ENCODE peak calls at places on chromosomes 4 and X, in four cellular contexts. B is NCI-H1105, K is fibroblast of the conjunctiva, H is skeletal muscle cell. Q is an unnamed sample.

GRCh38 chrX:66489339-66489738 is 149.5 kb downstream of the EDA2R start:
- DNase-seq in H (no peak), K (no peak), B (no peak), Q (no peak)

GRCh38 chr4:100722866-100723459 is 205.1 kb upstream of the EMCN start:
- DNase-seq in K (no peak), B (no peak), H (no peak), Q (no peak)

GRCh38 chr4:147780137-147780777 is 48.4 kb downstream of the ARHGAP10 start:
- DNase-seq in B (no peak), K (no peak), H (no peak), Q (peak; percentile 81)

GRCh38 chr4:86400216-86400615 is 40.4 kb upstream of the MAPK10 start:
- DNase-seq in B (no peak), K (no peak), H (peak; percentile 49), Q (no peak)

GRCh38 chrX:8520791-8521190 is 56.2 kb downstream of the VCX3B start:
- DNase-seq in K (no peak), B (no peak), H (no peak), Q (no peak)

GRCh38 chr4:153346031-153346430 is 1.5 kb downstream of the MND1 start:
- DNase-seq in H (no peak), K (no peak), B (no peak), Q (no peak)

GRCh38 chr4:151129801-151130200 is 30.4 kb downstream of the RPS3A start:
- DNase-seq in H (no peak), B (no peak), K (no peak), Q (no peak)

GRCh38 chr4:101205878-101206277 is 141.4 kb downstream of the PPP3CA start:
- DNase-seq in B (no peak), H (peak; percentile 31), K (no peak), Q (no peak)

GRCh38 chr4:102493794-102494193 is 7.4 kb upstream of the NFKB1 start:
- DNase-seq in B (peak; percentile 80), K (no peak), H (no peak), Q (no peak)

GRCh38 chr4:176359590-176359989 is 39.8 kb downstream of the SPCS3 start:
- DNase-seq in K (peak; percentile 88), B (no peak), H (peak; percentile 60), Q (no peak)

GRCh38 chr4:169209388-169209883 is 61.3 kb downstream of the SH3RF1 start:
- DNase-seq in K (no peak), B (no peak), H (no peak), Q (no peak)

GRCh38 chr4:127309360-127310095 is 323.2 kb upstream of the INTU start:
- DNase-seq in B (no peak), H (peak; percentile 14), K (peak; percentile 49), Q (no peak)

GRCh38 chrX:113384628-113385027 is 544.0 kb upstream of the AMOT start:
- DNase-seq in K (peak; percentile 81), B (no peak), H (peak; percentile 67), Q (no peak)

GRCh38 chrX:117969337-117969736 is 147.3 kb downstream of the KLHL13 start:
- DNase-seq in H (no peak), B (peak; percentile 45), K (no peak), Q (no peak)

GRCh38 chr4:2092653-2093000 is 33.5 kb downstream of the NAT8L start:
- DNase-seq in K (no peak), B (no peak), H (no peak), Q (no peak)

GRCh38 chrX:110381216-110381615 is 22.6 kb downstream of the RTL9 start:
- DNase-seq in B (no peak), H (peak; percentile 29), K (no peak), Q (no peak)

GRCh38 chrX:19739683-19740082 is 147.7 kb downstream of the SH3KBP1 start:
- DNase-seq in K (peak; percentile 43), H (peak; percentile 25), B (no peak), Q (peak; percentile 54)

GRCh38 chr4:153788419-153789276 is at the start of gene SFRP2:
- DNase-seq in K (no peak), B (no peak), H (no peak), Q (peak; percentile 34)

GRCh38 chrX:76398970-76399369 is 28.5 kb upstream of the MAGEE1 start:
- DNase-seq in H (no peak), B (no peak), K (no peak), Q (no peak)

GRCh38 chr4:168273838-168274237 is 44.7 kb downstream of the DDX60 start:
- DNase-seq in K (no peak), H (no peak), B (no peak), Q (no peak)

GRCh38 chr4:15694431-15694830 is 8.4 kb upstream of the BST1 start:
- DNase-seq in K (no peak), H (no peak), B (no peak), Q (no peak)

GRCh38 chr4:6143603-6144181 is 56.7 kb downstream of the JAKMIP1 start:
- DNase-seq in K (no peak), H (no peak), B (no peak), Q (no peak)

GRCh38 chr4:113537183-113537977 is 224.2 kb downstream of the CAMK2D start:
- DNase-seq in B (no peak), H (no peak), K (no peak), Q (no peak)

GRCh38 chr4:70997068-70997467 is 3.6 kb downstream of the DCK start:
- DNase-seq in H (no peak), B (no peak), K (no peak), Q (peak; percentile 9)

GRCh38 chrX:40176256-40176978 is 78.7 kb upstream of the BCOR start:
- DNase-seq in B (peak; percentile 34), H (no peak), K (no peak), Q (no peak)

GRCh38 chr4:141220271-141220654 is 432 bp upstream of the ZNF330 start:
- DNase-seq in B (no peak), K (no peak), H (no peak), Q (no peak)

Q was measured in Kasumi-1.